ENCODE peak calls at places on chromosomes 2 and 18, in seven cellular contexts. J, N, C, L, K, G and F are unnamed samples.

GRCh38 chr2:100884145-100884621 is 64.2 kb downstream of the NPAS2 start:
- DNase-seq in J (no peak), K (no peak), N (no peak), C (no peak), G (no peak), L (no peak), F (no peak)

GRCh38 chr2:186456941-186457340 is 29.1 kb upstream of the ZC3H15 start:
- DNase-seq in G (no peak), C (no peak), K (no peak), L (no peak), J (peak; percentile 84), N (peak; percentile 83), F (no peak)

GRCh38 chr2:167758292-167758691 is 489.1 kb downstream of the STK39 start:
- DNase-seq in G (no peak), K (no peak), L (no peak), J (no peak), N (no peak), C (no peak), F (no peak)

GRCh38 chr18:3451989-3452749 is 2.2 kb downstream of the TGIF1 start:
- DNase-seq in G (peak; percentile 66), N (peak; percentile 75), J (peak; percentile 74), K (peak; percentile 28), L (peak; percentile 18), C (no peak), F (no peak)

GRCh38 chr2:149877064-149877463 is 289.5 kb upstream of the MMADHC start:
- DNase-seq in J (no peak), C (no peak), N (no peak), G (no peak), K (no peak), L (no peak), F (no peak)

GRCh38 chr2:31402388-31402787 is 12.2 kb downstream of the XDH start:
- DNase-seq in K (no peak), N (no peak), G (no peak), C (no peak), J (peak; percentile 41), L (no peak), F (no peak)

GRCh38 chr18:9696112-9696511 is 12.0 kb upstream of the RAB31 start:
- DNase-seq in N (peak; percentile 43), K (no peak), J (no peak), G (no peak), L (no peak), C (no peak), F (no peak)

GRCh38 chr2:127423476-127423840 is 5.2 kb downstream of the PROC start:
- DNase-seq in N (no peak), G (no peak), L (no peak), C (no peak), K (no peak), J (no peak), F (no peak)

GRCh38 chr2:669323-669722 is 7.9 kb downstream of the TMEM18 start:
- DNase-seq in L (no peak), N (peak; percentile 76), C (no peak), K (no peak), J (peak; percentile 65), G (no peak), F (no peak)
- TF ChIP-seq CTCF in L (no peak), N (no peak), C (no peak), K (no peak), J (no peak), G (no peak), F (no peak)

DNA sequence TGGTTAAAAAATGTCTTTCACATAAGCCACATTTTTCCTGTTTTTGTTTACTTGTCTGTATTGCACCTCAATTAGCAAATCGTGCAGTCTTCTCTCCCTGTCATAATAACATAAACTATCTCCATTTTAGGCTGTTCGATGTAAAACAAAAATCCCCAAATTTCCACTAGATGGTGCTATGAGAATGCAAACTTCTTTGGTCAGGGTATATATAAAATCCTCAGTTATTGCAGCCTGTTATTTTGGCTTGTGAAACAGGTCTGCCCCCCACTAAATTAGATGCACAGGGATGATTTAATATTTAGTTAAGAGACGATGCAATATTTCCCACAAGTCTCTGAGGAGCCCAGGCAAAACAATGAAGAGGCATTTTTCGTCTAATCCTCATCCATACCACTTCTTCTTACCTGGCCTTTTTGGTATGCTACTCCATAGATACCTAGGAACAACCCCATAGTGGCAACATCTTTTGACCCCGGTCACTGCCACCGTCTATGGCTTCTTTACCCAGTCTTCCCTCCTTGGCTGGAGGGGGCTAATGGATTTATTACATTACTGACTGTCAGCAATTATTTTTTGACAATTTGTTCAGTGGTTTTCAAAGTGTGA is 117.3 kb upstream of the CWC22 start:
- DNase-seq in L (peak; percentile 39), K (no peak), J (peak; percentile 79), N (peak; percentile 81), G (no peak), C (no peak), F (no peak)
- TF ChIP-seq CTCF in L (peak; percentile 71), K (peak; percentile 74), J (peak; percentile 52), N (peak; percentile 45), G (peak; percentile 43), C (peak; percentile 56), F (no peak)

DNA sequence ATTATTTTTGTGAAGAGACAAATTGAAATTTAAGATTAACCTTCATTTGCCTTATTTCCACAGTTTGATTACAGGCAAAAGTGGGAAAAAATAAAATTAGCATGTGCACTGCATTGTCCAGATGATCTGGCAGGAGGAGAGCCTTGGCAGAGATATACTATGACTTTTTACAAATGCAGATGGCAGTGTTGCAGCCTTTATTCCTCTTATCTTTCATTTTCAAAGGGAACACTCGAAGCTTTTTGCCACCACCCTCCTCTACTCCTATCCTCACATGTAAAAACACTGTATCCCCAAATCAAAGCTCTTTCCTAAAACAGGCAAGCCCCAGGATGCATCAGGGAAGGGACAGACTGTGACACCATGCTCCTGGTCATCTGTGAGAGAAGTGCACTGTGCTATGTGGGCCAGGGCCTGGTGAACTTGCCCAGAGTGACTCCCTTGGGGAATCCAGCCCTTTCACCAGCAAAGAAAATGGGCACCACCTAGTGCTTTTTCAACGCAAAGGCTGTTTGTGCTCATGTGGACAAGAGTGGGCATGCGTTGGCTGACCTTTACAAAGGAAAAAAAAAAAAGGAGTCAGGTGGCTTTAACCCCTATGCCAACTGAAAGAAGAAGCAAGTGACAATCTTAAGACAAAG is 74.7 kb upstream of the ETAA1 start:
- DNase-seq in J (peak; percentile 71), C (no peak), N (peak; percentile 79), G (peak; percentile 54), K (peak; percentile 12), L (no peak), F (no peak)
- TF ChIP-seq CTCF in J (peak; percentile 47), C (peak; percentile 21), N (peak; percentile 49), G (no peak), K (peak; percentile 58), L (no peak), F (no peak)

DNA sequence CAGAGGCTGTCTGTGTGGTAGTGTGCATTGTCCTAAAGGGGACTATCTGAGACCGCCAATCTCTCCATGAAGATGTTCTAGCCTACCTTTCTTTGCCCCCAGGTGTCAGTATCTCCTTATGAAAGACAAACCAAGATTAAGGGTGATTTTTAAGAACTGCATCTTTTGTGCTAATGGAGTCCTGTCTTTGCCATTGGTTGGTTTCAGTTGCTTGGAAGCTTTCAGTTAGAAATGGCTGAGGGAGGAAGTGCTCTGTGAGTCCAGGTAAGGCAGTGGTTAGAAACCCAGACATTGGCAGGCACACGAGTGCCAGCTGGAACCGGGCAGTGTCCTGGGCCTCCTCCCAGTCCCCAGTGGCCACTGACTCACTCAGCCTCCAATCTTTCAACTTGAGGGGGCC is 111.3 kb downstream of the DOCK10 start:
- DNase-seq in L (no peak), C (no peak), J (peak; percentile 35), K (no peak), N (no peak), G (no peak), F (no peak)
- TF ChIP-seq CTCF in L (peak; percentile 49), C (no peak), J (no peak), K (no peak), N (no peak), G (no peak), F (no peak)

GRCh38 chr2:20755132-20755800 is 67.6 kb downstream of the LDAH start:
- DNase-seq in G (no peak), K (no peak), C (no peak), L (no peak), J (peak; percentile 7), N (peak; percentile 2), F (no peak)
- TF ChIP-seq CTCF in G (no peak), K (peak; percentile 14), C (no peak), L (no peak), J (no peak), N (peak; percentile 13), F (no peak)

GRCh38 chr18:60668583-60668982 is 296.0 kb upstream of the MC4R start:
- DNase-seq in J (no peak), G (no peak), N (no peak), L (no peak), C (no peak), K (no peak), F (no peak)
- TF ChIP-seq CTCF in J (no peak), G (no peak), N (no peak), L (peak; percentile 8), C (no peak), K (no peak), F (no peak)

DNA sequence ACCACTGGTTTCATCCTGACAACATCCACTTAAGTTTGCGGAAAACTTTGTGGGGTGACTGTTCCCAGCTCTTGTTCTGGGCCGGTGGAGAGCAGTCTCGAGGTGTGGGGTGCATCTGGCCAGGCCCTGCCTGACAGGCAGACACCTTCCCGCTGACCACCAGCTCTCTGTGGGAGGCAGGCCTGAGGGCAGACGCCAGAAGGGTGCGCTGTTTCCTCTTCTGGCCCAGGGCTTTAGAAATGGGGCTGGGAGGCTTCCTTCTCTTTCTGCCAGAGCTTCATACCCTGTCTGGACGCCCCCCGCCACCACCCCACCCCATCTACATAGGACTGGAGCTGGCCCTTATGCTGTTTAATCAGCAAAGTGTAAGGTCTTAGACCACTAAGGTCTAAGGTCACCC is 263.8 kb downstream of the LOXHD1 start:
- DNase-seq in J (no peak), C (no peak), L (peak; percentile 37), G (no peak), N (no peak), K (no peak), F (no peak)
- TF ChIP-seq CTCF in J (no peak), C (no peak), L (no peak), G (no peak), N (no peak), K (peak; percentile 37), F (no peak)